ENCODE peak calls at places on chromosomes 1 and 21, in seven cellular contexts. One of them, this sample, is unnamed.

GRCh38 chr1:237562247-237562823 is 328.4 kb downstream of the ZP4 start:
- DNase-seq in GM12878: peak; percentile 4
- DNase-seq in HCT116: no peak
- DNase-seq in H1: no peak
- DNase-seq in K562: peak; percentile 64
- DNase-seq in SK-N-SH: peak; percentile 39
- DNase-seq in HepG2: peak; percentile 61
- DNase-seq in this sample: peak; percentile 83

GRCh38 chr21:46144464-46145070 is 10.8 kb downstream of the FTCD start:
- DNase-seq in GM12878: no peak
- DNase-seq in HCT116: no peak
- DNase-seq in H1: no peak
- DNase-seq in K562: no peak
- DNase-seq in SK-N-SH: no peak
- DNase-seq in HepG2: no peak
- DNase-seq in this sample: no peak

GRCh38 chr21:37532868-37533780 is 166.6 kb downstream of the DYRK1A start:
- DNase-seq in GM12878: no peak
- DNase-seq in HCT116: peak; percentile 47
- DNase-seq in H1: peak; percentile 47
- DNase-seq in K562: peak; percentile 58
- DNase-seq in SK-N-SH: no peak
- DNase-seq in HepG2: no peak
- DNase-seq in this sample: no peak

GRCh38 chr1:7393141-7393540 is 378.0 kb upstream of the VAMP3 start:
- DNase-seq in GM12878: no peak
- DNase-seq in HCT116: no peak
- DNase-seq in H1: no peak
- DNase-seq in K562: no peak
- DNase-seq in SK-N-SH: no peak
- DNase-seq in HepG2: no peak
- DNase-seq in this sample: no peak

GRCh38 chr1:117061986-117062415 is 1.9 kb downstream of the TTF2 start:
- DNase-seq in GM12878: peak; percentile 69
- DNase-seq in HCT116: no peak
- DNase-seq in H1: no peak
- DNase-seq in K562: no peak
- DNase-seq in SK-N-SH: no peak
- DNase-seq in HepG2: no peak
- DNase-seq in this sample: no peak

GRCh38 chr1:119712342-119713038 is 756 bp downstream of the PHGDH start:
- DNase-seq in GM12878: no peak
- DNase-seq in HCT116: peak; percentile 19
- DNase-seq in H1: peak; percentile 83
- DNase-seq in K562: peak; percentile 43
- DNase-seq in SK-N-SH: peak; percentile 90
- DNase-seq in HepG2: peak; percentile 77
- DNase-seq in this sample: peak; percentile 70

GRCh38 chr1:54230507-54231339 is 30.8 kb downstream of the MRPL37 start:
- DNase-seq in GM12878: no peak
- DNase-seq in HCT116: no peak
- DNase-seq in H1: no peak
- DNase-seq in K562: no peak
- DNase-seq in SK-N-SH: peak; percentile 72
- DNase-seq in HepG2: no peak
- DNase-seq in this sample: no peak

GRCh38 chr1:6899141-6899540 is 113.9 kb downstream of the CAMTA1 start:
- DNase-seq in GM12878: no peak
- DNase-seq in HCT116: no peak
- DNase-seq in H1: no peak
- DNase-seq in K562: no peak
- DNase-seq in SK-N-SH: no peak
- DNase-seq in HepG2: no peak
- DNase-seq in this sample: no peak

GRCh38 chr1:216894499-216894898 is 171.3 kb upstream of the ESRRG start:
- DNase-seq in GM12878: no peak
- DNase-seq in HCT116: no peak
- DNase-seq in H1: no peak
- DNase-seq in K562: no peak
- DNase-seq in SK-N-SH: no peak
- DNase-seq in HepG2: no peak
- DNase-seq in this sample: no peak

GRCh38 chr1:157073944-157074685 is 25.5 kb downstream of the ETV3L start:
- DNase-seq in GM12878: no peak
- DNase-seq in HCT116: peak; percentile 41
- DNase-seq in H1: peak; percentile 84
- DNase-seq in K562: no peak
- DNase-seq in SK-N-SH: peak; percentile 67
- DNase-seq in HepG2: peak; percentile 73
- DNase-seq in this sample: peak; percentile 81

GRCh38 chr1:25927541-25928265 is 21.5 kb upstream of the STMN1 start:
- DNase-seq in GM12878: no peak
- DNase-seq in HCT116: no peak
- DNase-seq in H1: no peak
- DNase-seq in K562: no peak
- DNase-seq in SK-N-SH: peak; percentile 74
- DNase-seq in HepG2: no peak
- DNase-seq in this sample: no peak

GRCh38 chr1:2304921-2305681 is 77.0 kb downstream of the SKI start:
- DNase-seq in GM12878: no peak
- DNase-seq in HCT116: no peak
- DNase-seq in H1: no peak
- DNase-seq in K562: no peak
- DNase-seq in SK-N-SH: no peak
- DNase-seq in HepG2: no peak
- DNase-seq in this sample: no peak

GRCh38 chr1:86205741-86206140 is 49.2 kb upstream of the COL24A1 start:
- DNase-seq in GM12878: no peak
- DNase-seq in HCT116: no peak
- DNase-seq in H1: no peak
- DNase-seq in K562: no peak
- DNase-seq in SK-N-SH: no peak
- DNase-seq in HepG2: no peak
- DNase-seq in this sample: no peak

GRCh38 chr1:182888736-182889531 is 49.8 kb downstream of the DHX9 start:
- DNase-seq in GM12878: no peak
- DNase-seq in HCT116: no peak
- DNase-seq in H1: no peak
- DNase-seq in K562: no peak
- DNase-seq in SK-N-SH: no peak
- DNase-seq in HepG2: no peak
- DNase-seq in this sample: no peak

GRCh38 chr1:186982116-186982515 is 153.4 kb downstream of the PLA2G4A start:
- DNase-seq in GM12878: no peak
- DNase-seq in HCT116: no peak
- DNase-seq in H1: no peak
- DNase-seq in K562: no peak
- DNase-seq in SK-N-SH: no peak
- DNase-seq in HepG2: no peak
- DNase-seq in this sample: no peak

GRCh38 chr21:41635874-41636273 is 127.9 kb upstream of the TMPRSS2 start:
- DNase-seq in GM12878: no peak
- DNase-seq in HCT116: no peak
- DNase-seq in H1: no peak
- DNase-seq in K562: no peak
- DNase-seq in SK-N-SH: no peak
- DNase-seq in HepG2: no peak
- DNase-seq in this sample: no peak

GRCh38 chr1:96474985-96475743 is 246.4 kb upstream of the PTBP2 start:
- DNase-seq in GM12878: no peak
- DNase-seq in HCT116: no peak
- DNase-seq in H1: no peak
- DNase-seq in K562: no peak
- DNase-seq in SK-N-SH: no peak
- DNase-seq in HepG2: no peak
- DNase-seq in this sample: no peak

GRCh38 chr1:11858968-11859871 is 475 bp upstream of the NPPB start:
- DNase-seq in GM12878: no peak
- DNase-seq in HCT116: no peak
- DNase-seq in H1: peak; percentile 94
- DNase-seq in K562: peak; percentile 97
- DNase-seq in SK-N-SH: no peak
- DNase-seq in HepG2: peak; percentile 52
- DNase-seq in this sample: peak; percentile 76

GRCh38 chr1:229229721-229230135 is 41.2 kb upstream of the RAB4A start:
- DNase-seq in GM12878: no peak
- DNase-seq in HCT116: no peak
- DNase-seq in H1: peak; percentile 50
- DNase-seq in K562: no peak
- DNase-seq in SK-N-SH: no peak
- DNase-seq in HepG2: peak; percentile 62
- DNase-seq in this sample: no peak

GRCh38 chr21:45819478-45820170 is 161.9 kb upstream of the COL6A1 start:
- DNase-seq in GM12878: no peak
- DNase-seq in HCT116: no peak
- DNase-seq in H1: no peak
- DNase-seq in K562: no peak
- DNase-seq in SK-N-SH: peak; percentile 83
- DNase-seq in HepG2: no peak
- DNase-seq in this sample: no peak

GRCh38 chr1:159974350-159974965 is 20.4 kb upstream of the SLAMF9 start:
- DNase-seq in GM12878: no peak
- DNase-seq in HCT116: no peak
- DNase-seq in H1: no peak
- DNase-seq in K562: no peak
- DNase-seq in SK-N-SH: no peak
- DNase-seq in HepG2: no peak
- DNase-seq in this sample: no peak

GRCh38 chr1:177246710-177247588 is 76.2 kb downstream of the BRINP2 start:
- DNase-seq in GM12878: no peak
- DNase-seq in HCT116: no peak
- DNase-seq in H1: no peak
- DNase-seq in K562: no peak
- DNase-seq in SK-N-SH: no peak
- DNase-seq in HepG2: no peak
- DNase-seq in this sample: no peak

GRCh38 chr1:56904706-56905105 is 50.1 kb downstream of the C8A start:
- DNase-seq in GM12878: no peak
- DNase-seq in HCT116: no peak
- DNase-seq in H1: no peak
- DNase-seq in K562: no peak
- DNase-seq in SK-N-SH: no peak
- DNase-seq in HepG2: no peak
- DNase-seq in this sample: no peak

GRCh38 chr1:56898888-56899287 is 44.3 kb downstream of the C8A start:
- DNase-seq in GM12878: no peak
- DNase-seq in HCT116: no peak
- DNase-seq in H1: no peak
- DNase-seq in K562: no peak
- DNase-seq in SK-N-SH: no peak
- DNase-seq in HepG2: no peak
- DNase-seq in this sample: no peak

GRCh38 chr1:56898005-56898373 is 43.4 kb downstream of the C8A start:
- DNase-seq in GM12878: no peak
- DNase-seq in HCT116: no peak
- DNase-seq in H1: no peak
- DNase-seq in K562: no peak
- DNase-seq in SK-N-SH: no peak
- DNase-seq in HepG2: no peak
- DNase-seq in this sample: no peak

GRCh38 chr1:56903778-56904177 is 49.2 kb downstream of the C8A start:
- DNase-seq in GM12878: no peak
- DNase-seq in HCT116: no peak
- DNase-seq in H1: no peak
- DNase-seq in K562: no peak
- DNase-seq in SK-N-SH: no peak
- DNase-seq in HepG2: no peak
- DNase-seq in this sample: no peak

DNA sequence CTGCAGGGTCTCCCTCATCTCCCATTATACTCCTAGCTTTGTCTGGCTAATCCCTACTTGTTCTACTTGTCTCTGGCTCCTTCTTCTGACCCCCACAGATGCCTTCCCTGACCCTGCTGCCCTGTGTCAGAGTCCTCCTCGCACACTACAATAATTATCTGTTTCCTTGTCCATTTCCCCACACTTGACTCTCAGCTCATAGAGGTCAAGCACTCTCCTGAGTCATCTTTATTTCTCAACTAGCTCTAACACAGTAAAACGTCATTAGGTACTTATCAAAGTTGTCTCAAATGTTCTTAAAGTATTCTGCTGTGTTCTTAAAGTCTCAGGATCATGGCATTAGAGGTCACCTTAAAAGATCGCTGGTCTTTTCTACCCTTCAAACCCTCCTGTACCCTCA is 47.1 kb downstream of the C8A start:
- DNase-seq in GM12878: no peak
- DNase-seq in HCT116: no peak
- DNase-seq in H1: no peak
- DNase-seq in K562: no peak
- DNase-seq in SK-N-SH: no peak
- DNase-seq in HepG2: no peak
- DNase-seq in this sample: no peak
- TF ChIP-seq JUND in GM12878: no peak
- TF ChIP-seq JUND in HCT116: no peak
- TF ChIP-seq JUND in H1: no peak
- TF ChIP-seq JUND in K562: no peak
- TF ChIP-seq JUND in SK-N-SH: no peak
- TF ChIP-seq JUND in HepG2: no peak
- TF ChIP-seq JUND in this sample: no peak

GRCh38 chr1:32466761-32467160 is 1.9 kb downstream of the ZBTB8B start:
- DNase-seq in GM12878: no peak
- DNase-seq in HCT116: no peak
- DNase-seq in H1: no peak
- DNase-seq in K562: no peak
- DNase-seq in SK-N-SH: no peak
- DNase-seq in HepG2: no peak
- DNase-seq in this sample: no peak
- TF ChIP-seq JUND in GM12878: no peak
- TF ChIP-seq JUND in HCT116: no peak
- TF ChIP-seq JUND in H1: no peak
- TF ChIP-seq JUND in K562: no peak
- TF ChIP-seq JUND in SK-N-SH: no peak
- TF ChIP-seq JUND in HepG2: no peak
- TF ChIP-seq JUND in this sample: no peak

GRCh38 chr1:64917328-64917861 is 49.0 kb downstream of the JAK1 start:
- DNase-seq in GM12878: no peak
- DNase-seq in HCT116: peak; percentile 83
- DNase-seq in H1: no peak
- DNase-seq in K562: no peak
- DNase-seq in SK-N-SH: no peak
- DNase-seq in HepG2: peak; percentile 60
- DNase-seq in this sample: no peak
- TF ChIP-seq JUND in GM12878: no peak
- TF ChIP-seq JUND in HCT116: peak; percentile 65
- TF ChIP-seq JUND in H1: no peak
- TF ChIP-seq JUND in K562: peak; percentile 35
- TF ChIP-seq JUND in SK-N-SH: peak; percentile 68
- TF ChIP-seq JUND in HepG2: no peak
- TF ChIP-seq JUND in this sample: no peak

DNA sequence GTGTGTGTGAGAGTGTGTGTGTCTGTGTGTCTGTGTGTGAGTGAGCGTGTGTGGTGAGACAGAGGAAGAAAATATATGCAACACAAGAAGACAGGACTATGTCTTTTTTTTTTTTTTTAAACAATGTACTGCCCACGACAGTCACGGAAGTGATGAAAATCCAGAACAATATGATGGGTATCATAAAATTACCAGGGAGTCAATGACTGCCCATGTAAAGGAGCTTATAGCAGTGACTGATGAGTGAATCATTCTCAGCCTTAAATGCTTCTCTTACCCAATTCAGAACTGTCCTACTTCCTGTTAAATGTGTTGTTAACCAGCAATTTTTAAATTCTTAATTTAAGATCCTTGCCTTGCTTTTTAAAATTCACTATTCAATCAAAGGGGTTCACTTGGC is 46.6 kb downstream of the RGS7 start:
- DNase-seq in GM12878: no peak
- DNase-seq in HCT116: no peak
- DNase-seq in H1: no peak
- DNase-seq in K562: no peak
- DNase-seq in SK-N-SH: no peak
- DNase-seq in HepG2: no peak
- DNase-seq in this sample: no peak
- TF ChIP-seq JUND in GM12878: no peak
- TF ChIP-seq JUND in HCT116: no peak
- TF ChIP-seq JUND in H1: no peak
- TF ChIP-seq JUND in K562: no peak
- TF ChIP-seq JUND in SK-N-SH: no peak
- TF ChIP-seq JUND in HepG2: no peak
- TF ChIP-seq JUND in this sample: no peak